ENCODE peak calls at places on chromosomes 12 and 14, in ten cellular contexts. D is NCI-H1105; B is stimulated activated naive CD8-positive, alpha-beta T cell treated with anti-CD3 and anti-CD28 coated beads, Interleukin-15, Interleukin-2, amounts not matched to agents 100 U/mL and 50 U/mL, for 24 hours; C is stomach; E is neuronal stem cell; F is left cardiac atrium; P is C1 segment of cervical spinal cord; M is HuH-7; I is substantia nigra; W is T-helper 1 cell. Q is an unnamed sample.

GRCh38 chr14:96584907-96585671 is 82.9 kb downstream of the PAPOLA start:
- DNase-seq in C (no peak), W (no peak), M (no peak), P (no peak), I (no peak), E (no peak), B (no peak), F (no peak), D (no peak), Q (no peak)

GRCh38 chr14:36647827-36648753 is 13.6 kb upstream of the PAX9 start:
- DNase-seq in E (no peak), P (no peak), D (peak), W (no peak), C (no peak), B (no peak), F (peak), M (peak), I (no peak), Q (peak)

GRCh38 chr14:95515080-95515489 is 1.4 kb downstream of the SYNE3 start:
- DNase-seq in P (peak), F (peak), C (no peak), E (no peak), I (peak), D (peak), W (no peak), B (no peak), M (no peak), Q (no peak)

GRCh38 chr12:106442575-106442974 is 85.0 kb downstream of the POLR3B start:
- DNase-seq in D (no peak), W (no peak), B (no peak), C (no peak), P (no peak), M (no peak), E (no peak), F (no peak), I (no peak), Q (no peak)

GRCh38 chr12:2662524-2662923 is 132.2 kb upstream of the FKBP4 start:
- DNase-seq in D (no peak), P (no peak), B (no peak), E (no peak), W (no peak), I (no peak), C (no peak), M (no peak), F (no peak), Q (no peak)

GRCh38 chr12:12837025-12837872 is 24.1 kb downstream of the DDX47 start:
- DNase-seq in C (peak), B (peak), E (peak), F (peak), W (peak), M (peak), P (no peak), I (no peak), D (peak), Q (peak)

GRCh38 chr12:46659032-46659703 is 166.6 kb downstream of the SLC38A4 start:
- DNase-seq in E (peak), I (no peak), M (no peak), B (no peak), F (no peak), P (no peak), D (no peak), W (no peak), C (no peak), Q (peak)

GRCh38 chr14:61308198-61308597 is 13.2 kb upstream of the PRKCH start:
- DNase-seq in E (no peak), P (no peak), I (no peak), B (no peak), C (no peak), D (no peak), F (no peak), M (no peak), W (no peak), Q (no peak)

Q was measured in fibroblast of lung.